ENCODE peak calls at places on chromosomes 1 and 21, in four cellular contexts. One of them, this sample, is unnamed.

GRCh38 chr1:226062558-226063361 is at the start of gene H3-3A:
- DNase-seq in A673: peak; percentile 97
- DNase-seq in endothelial cell: peak; percentile 98
- DNase-seq in fibroblast of mammary gland: peak; percentile 89
- DNase-seq in this sample: peak; percentile 97

GRCh38 chr1:57079454-57080157 is 113.8 kb upstream of the C8B start:
- DNase-seq in A673: peak; percentile 22
- DNase-seq in endothelial cell: no peak
- DNase-seq in fibroblast of mammary gland: peak; percentile 3
- DNase-seq in this sample: no peak

GRCh38 chr21:42239973-42240372 is 21.0 kb downstream of the ABCG1 start:
- DNase-seq in A673: no peak
- DNase-seq in endothelial cell: no peak
- DNase-seq in fibroblast of mammary gland: no peak
- DNase-seq in this sample: no peak

GRCh38 chr1:23427550-23427949 is 3.0 kb upstream of the TCEA3 start:
- DNase-seq in A673: no peak
- DNase-seq in endothelial cell: no peak
- DNase-seq in fibroblast of mammary gland: no peak
- DNase-seq in this sample: no peak

GRCh38 chr1:109864960-109865611 is 45.6 kb upstream of the CSF1 start:
- DNase-seq in A673: no peak
- DNase-seq in endothelial cell: no peak
- DNase-seq in fibroblast of mammary gland: peak; percentile 75
- DNase-seq in this sample: no peak

GRCh38 chr21:41361053-41361785 is 608 bp upstream of the MX2 start:
- DNase-seq in A673: no peak
- DNase-seq in endothelial cell: no peak
- DNase-seq in fibroblast of mammary gland: no peak
- DNase-seq in this sample: no peak

GRCh38 chr1:228827026-228827425 is 91.7 kb downstream of the RHOU start:
- DNase-seq in A673: peak; percentile 21
- DNase-seq in endothelial cell: no peak
- DNase-seq in fibroblast of mammary gland: peak; percentile 28
- DNase-seq in this sample: no peak

GRCh38 chr21:34779860-34780259 is 111.1 kb downstream of the CLIC6 start:
- DNase-seq in A673: no peak
- DNase-seq in endothelial cell: no peak
- DNase-seq in fibroblast of mammary gland: no peak
- DNase-seq in this sample: no peak

GRCh38 chr1:168387781-168388760 is 107.4 kb downstream of the TBX19 start:
- DNase-seq in A673: no peak
- DNase-seq in endothelial cell: no peak
- DNase-seq in fibroblast of mammary gland: no peak
- DNase-seq in this sample: no peak

GRCh38 chr21:26469789-26470188 is 103.3 kb downstream of the CYYR1 start:
- DNase-seq in A673: peak; percentile 48
- DNase-seq in endothelial cell: no peak
- DNase-seq in fibroblast of mammary gland: peak; percentile 83
- DNase-seq in this sample: no peak

GRCh38 chr1:5686925-5687706 is 305.1 kb downstream of the NPHP4 start:
- DNase-seq in A673: no peak
- DNase-seq in endothelial cell: no peak
- DNase-seq in fibroblast of mammary gland: no peak
- DNase-seq in this sample: no peak

GRCh38 chr1:153390938-153391710 is at the start of gene S100A8:
- DNase-seq in A673: no peak
- DNase-seq in endothelial cell: no peak
- DNase-seq in fibroblast of mammary gland: no peak
- DNase-seq in this sample: no peak

GRCh38 chr21:20720623-20721022 is 277.6 kb upstream of the NCAM2 start:
- DNase-seq in A673: no peak
- DNase-seq in endothelial cell: no peak
- DNase-seq in fibroblast of mammary gland: peak; percentile 60
- DNase-seq in this sample: no peak

GRCh38 chr1:246221390-246222240 is 285.5 kb downstream of the SMYD3 start:
- DNase-seq in A673: no peak
- DNase-seq in endothelial cell: no peak
- DNase-seq in fibroblast of mammary gland: no peak
- DNase-seq in this sample: no peak

GRCh38 chr1:178122283-178122682 is 28.4 kb downstream of the RASAL2 start:
- DNase-seq in A673: no peak
- DNase-seq in endothelial cell: no peak
- DNase-seq in fibroblast of mammary gland: peak; percentile 43
- DNase-seq in this sample: peak; percentile 14

GRCh38 chr21:45580576-45581321 is 38.5 kb upstream of the SLC19A1 start:
- DNase-seq in A673: no peak
- DNase-seq in endothelial cell: no peak
- DNase-seq in fibroblast of mammary gland: no peak
- DNase-seq in this sample: peak; percentile 24

GRCh38 chr1:47459263-47459788 is 21.5 kb downstream of the FOXD2 start:
- DNase-seq in A673: no peak
- DNase-seq in endothelial cell: no peak
- DNase-seq in fibroblast of mammary gland: no peak
- DNase-seq in this sample: no peak

GRCh38 chr1:202553560-202554038 is 156.7 kb downstream of the SYT2 start:
- DNase-seq in A673: peak; percentile 88
- DNase-seq in endothelial cell: no peak
- DNase-seq in fibroblast of mammary gland: peak; percentile 79
- DNase-seq in this sample: no peak

GRCh38 chr1:204230211-204230610 is 16.4 kb upstream of the GOLT1A start:
- DNase-seq in A673: no peak
- DNase-seq in endothelial cell: no peak
- DNase-seq in fibroblast of mammary gland: no peak
- DNase-seq in this sample: no peak

GRCh38 chr1:205449750-205450443 is 5.9 kb downstream of the BLACAT1 start:
- DNase-seq in A673: peak; percentile 69
- DNase-seq in endothelial cell: peak; percentile 41
- DNase-seq in fibroblast of mammary gland: peak; percentile 54
- DNase-seq in this sample: no peak

GRCh38 chr1:155177192-155177917 is 3.7 kb downstream of the TRIM46 start:
- DNase-seq in A673: no peak
- DNase-seq in endothelial cell: peak; percentile 1
- DNase-seq in fibroblast of mammary gland: no peak
- DNase-seq in this sample: no peak

GRCh38 chr1:183096889-183097288 is 73.7 kb downstream of the LAMC1 start:
- DNase-seq in A673: peak; percentile 18
- DNase-seq in endothelial cell: no peak
- DNase-seq in fibroblast of mammary gland: peak; percentile 94
- DNase-seq in this sample: no peak

GRCh38 chr21:32946654-32947053 is 79.1 kb upstream of the OLIG2 start:
- DNase-seq in A673: no peak
- DNase-seq in endothelial cell: no peak
- DNase-seq in fibroblast of mammary gland: peak; percentile 50
- DNase-seq in this sample: no peak

GRCh38 chr1:24289937-24290595 is 29.1 kb upstream of the GRHL3 start:
- DNase-seq in A673: peak; percentile 98
- DNase-seq in endothelial cell: no peak
- DNase-seq in fibroblast of mammary gland: peak; percentile 97
- DNase-seq in this sample: no peak

GRCh38 chr1:224106568-224107281 is 7.2 kb upstream of the FBXO28 start:
- DNase-seq in A673: peak; percentile 75
- DNase-seq in endothelial cell: peak; percentile 11
- DNase-seq in fibroblast of mammary gland: peak; percentile 53
- DNase-seq in this sample: peak; percentile 55

GRCh38 chr1:245961137-245961540 is 545.9 kb downstream of the SMYD3 start:
- DNase-seq in A673: peak; percentile 35
- DNase-seq in endothelial cell: no peak
- DNase-seq in fibroblast of mammary gland: peak; percentile 60
- DNase-seq in this sample: no peak

GRCh38 chr1:22808846-22809501 is 98.3 kb downstream of the EPHB2 start:
- DNase-seq in A673: no peak
- DNase-seq in endothelial cell: no peak
- DNase-seq in fibroblast of mammary gland: peak; percentile 94
- DNase-seq in this sample: no peak

GRCh38 chr1:85438353-85438752 is 26.6 kb downstream of the DDAH1 start:
- DNase-seq in A673: peak; percentile 78
- DNase-seq in endothelial cell: no peak
- DNase-seq in fibroblast of mammary gland: peak; percentile 65
- DNase-seq in this sample: no peak

GRCh38 chr1:226443439-226443838 is 35.5 kb upstream of the PARP1 start:
- DNase-seq in A673: peak; percentile 30
- DNase-seq in endothelial cell: no peak
- DNase-seq in fibroblast of mammary gland: peak; percentile 83
- DNase-seq in this sample: no peak

GRCh38 chr1:153612755-153613331 is at the start of gene S100A16:
- DNase-seq in A673: no peak
- DNase-seq in endothelial cell: no peak
- DNase-seq in fibroblast of mammary gland: peak; percentile 68
- DNase-seq in this sample: peak; percentile 30

GRCh38 chr21:41418956-41419680 is 6.9 kb upstream of the MX1 start:
- DNase-seq in A673: no peak
- DNase-seq in endothelial cell: no peak
- DNase-seq in fibroblast of mammary gland: no peak
- DNase-seq in this sample: no peak

GRCh38 chr1:19484338-19484792 is 974 bp downstream of the CAPZB start:
- DNase-seq in A673: peak; percentile 23
- DNase-seq in endothelial cell: peak; percentile 23
- DNase-seq in fibroblast of mammary gland: no peak
- DNase-seq in this sample: no peak

GRCh38 chr1:182784556-182785171 is 4.9 kb upstream of the NPL start:
- DNase-seq in A673: peak; percentile 76
- DNase-seq in endothelial cell: peak; percentile 21
- DNase-seq in fibroblast of mammary gland: peak; percentile 57
- DNase-seq in this sample: peak; percentile 36

GRCh38 chr1:27592600-27593340 is 11.2 kb downstream of the AHDC1 start:
- DNase-seq in A673: no peak
- DNase-seq in endothelial cell: no peak
- DNase-seq in fibroblast of mammary gland: no peak
- DNase-seq in this sample: no peak

GRCh38 chr1:60802884-60803283 is 279.5 kb upstream of the NFIA start:
- DNase-seq in A673: no peak
- DNase-seq in endothelial cell: no peak
- DNase-seq in fibroblast of mammary gland: no peak
- DNase-seq in this sample: no peak

GRCh38 chr1:33429846-33430750 is 797 bp downstream of the PHC2 start:
- DNase-seq in A673: no peak
- DNase-seq in endothelial cell: peak; percentile 44
- DNase-seq in fibroblast of mammary gland: no peak
- DNase-seq in this sample: peak; percentile 10

DNA sequence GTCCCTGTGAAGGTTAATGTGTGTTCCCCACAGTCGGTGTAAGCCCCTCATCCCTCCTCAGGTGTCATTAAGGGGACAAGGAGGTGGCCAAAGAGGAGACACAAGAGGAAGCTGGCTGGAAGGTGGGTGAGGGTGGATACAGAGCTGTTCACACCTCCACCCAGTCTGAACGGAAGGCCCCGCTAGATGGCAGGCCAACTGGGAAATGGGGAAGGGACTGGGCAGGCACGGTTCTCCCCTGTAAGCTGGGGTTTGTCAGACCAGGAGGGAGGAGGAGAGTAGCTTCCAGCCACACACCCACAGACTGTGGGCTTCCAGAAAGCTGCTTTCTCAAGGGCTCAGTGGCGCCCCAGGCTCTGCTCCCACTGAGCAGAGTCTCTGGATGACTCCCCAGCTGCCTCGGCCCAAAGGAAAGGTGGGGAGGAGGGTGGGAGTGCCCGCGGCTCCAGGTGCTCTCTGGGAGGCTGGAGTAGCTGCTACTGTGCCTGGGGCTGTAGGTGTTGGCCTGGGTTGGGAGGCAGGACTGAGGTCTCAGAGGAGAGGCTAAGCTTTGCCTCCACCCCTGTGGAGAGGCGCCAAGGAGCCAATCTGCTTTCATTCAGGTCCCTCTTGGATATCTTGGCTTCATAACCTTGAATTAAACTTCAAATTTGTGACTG is 41.2 kb downstream of the PCP4 start:
- DNase-seq in A673: no peak
- DNase-seq in endothelial cell: no peak
- DNase-seq in fibroblast of mammary gland: no peak
- DNase-seq in this sample: no peak
- TF ChIP-seq CTCF in A673: no peak
- TF ChIP-seq CTCF in endothelial cell: no peak
- TF ChIP-seq CTCF in fibroblast of mammary gland: no peak
- TF ChIP-seq CTCF in this sample: no peak

GRCh38 chr1:216178266-216178665 is 245.0 kb downstream of the USH2A start:
- DNase-seq in A673: no peak
- DNase-seq in endothelial cell: no peak
- DNase-seq in fibroblast of mammary gland: no peak
- DNase-seq in this sample: no peak

GRCh38 chr1:216173315-216173714 is 249.9 kb downstream of the USH2A start:
- DNase-seq in A673: no peak
- DNase-seq in endothelial cell: no peak
- DNase-seq in fibroblast of mammary gland: no peak
- DNase-seq in this sample: no peak

GRCh38 chr1:216181590-216181989 is 241.7 kb downstream of the USH2A start:
- DNase-seq in A673: no peak
- DNase-seq in endothelial cell: no peak
- DNase-seq in fibroblast of mammary gland: no peak
- DNase-seq in this sample: no peak

GRCh38 chr1:216175714-216176113 is 247.5 kb downstream of the USH2A start:
- DNase-seq in A673: peak; percentile 33
- DNase-seq in endothelial cell: no peak
- DNase-seq in fibroblast of mammary gland: no peak
- DNase-seq in this sample: no peak
- TF ChIP-seq CTCF in A673: peak; percentile 57
- TF ChIP-seq CTCF in endothelial cell: no peak
- TF ChIP-seq CTCF in fibroblast of mammary gland: no peak
- TF ChIP-seq CTCF in this sample: no peak

GRCh38 chr1:176568185-176568584 is 105.2 kb downstream of the PAPPA2 start:
- DNase-seq in A673: no peak
- DNase-seq in endothelial cell: no peak
- DNase-seq in fibroblast of mammary gland: peak; percentile 11
- DNase-seq in this sample: no peak

GRCh38 chr1:176560681-176561080 is 97.7 kb downstream of the PAPPA2 start:
- DNase-seq in A673: no peak
- DNase-seq in endothelial cell: no peak
- DNase-seq in fibroblast of mammary gland: peak; percentile 83
- DNase-seq in this sample: no peak

GRCh38 chr1:176567190-176567794 is 104.3 kb downstream of the PAPPA2 start:
- DNase-seq in A673: no peak
- DNase-seq in endothelial cell: no peak
- DNase-seq in fibroblast of mammary gland: peak; percentile 91
- DNase-seq in this sample: no peak

GRCh38 chr1:176566004-176566975 is 103.3 kb downstream of the PAPPA2 start:
- DNase-seq in A673: no peak
- DNase-seq in endothelial cell: no peak
- DNase-seq in fibroblast of mammary gland: peak; percentile 77
- DNase-seq in this sample: no peak
- TF ChIP-seq CTCF in A673: no peak
- TF ChIP-seq CTCF in endothelial cell: no peak
- TF ChIP-seq CTCF in fibroblast of mammary gland: no peak
- TF ChIP-seq CTCF in this sample: no peak

DNA sequence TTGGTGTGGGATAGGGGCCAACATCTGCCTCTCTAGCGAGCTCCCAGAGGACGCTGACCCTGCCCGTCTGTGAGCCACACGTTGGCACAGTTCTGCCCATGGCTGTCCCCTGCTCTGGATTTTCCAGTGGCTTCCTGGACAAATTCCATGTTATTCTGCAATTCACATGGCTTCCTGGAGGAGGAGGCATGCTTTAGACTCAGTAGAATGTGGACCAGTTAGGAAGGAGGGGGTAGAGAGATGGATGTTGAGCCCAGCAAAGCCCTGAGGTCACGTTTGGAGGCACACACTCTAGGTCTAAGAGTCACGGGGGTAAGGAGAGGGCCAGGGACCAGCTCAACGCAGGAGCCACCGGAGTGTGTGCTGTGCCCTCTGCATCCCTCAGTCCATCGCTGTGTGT is 12.2 kb downstream of the COL8A2 start:
- DNase-seq in A673: no peak
- DNase-seq in endothelial cell: no peak
- DNase-seq in fibroblast of mammary gland: no peak
- DNase-seq in this sample: no peak
- TF ChIP-seq CTCF in A673: no peak
- TF ChIP-seq CTCF in endothelial cell: no peak
- TF ChIP-seq CTCF in fibroblast of mammary gland: no peak
- TF ChIP-seq CTCF in this sample: no peak

This sample was measured in GM13976.